ENCODE peak calls at places on chromosomes 16 and 17, in four cellular contexts. Y, S, K and Q are unnamed samples.

GRCh38 chr16:11836653-11837244 is 14.6 kb downstream of the RSL1D1 start:
- DNase-seq in Y (no peak), S (no peak), K (no peak), Q (no peak)

GRCh38 chr16:87463722-87464690 is 28.8 kb downstream of the ZCCHC14 start:
- DNase-seq in Y (no peak), S (no peak), K (peak), Q (peak)

GRCh38 chr17:10435096-10435495 is 13.3 kb upstream of the MYH8 start:
- DNase-seq in Y (no peak), S (no peak), K (no peak), Q (no peak)

GRCh38 chr17:9116311-9116820 is 95.1 kb downstream of the NTN1 start:
- DNase-seq in Y (no peak), S (no peak), K (no peak), Q (no peak)

GRCh38 chr16:14513389-14514107 is 116.5 kb downstream of the PARN start:
- DNase-seq in Y (no peak), S (no peak), K (no peak), Q (no peak)

GRCh38 chr17:20938244-20938643 is 104.6 kb downstream of the USP22 start:
- DNase-seq in Y (no peak), S (no peak), K (no peak), Q (no peak)

GRCh38 chr17:52027620-52028019 is 130.9 kb downstream of the CA10 start:
- DNase-seq in Y (no peak), S (no peak), K (no peak), Q (no peak)

GRCh38 chr16:57089406-57089805 is 3.0 kb upstream of the CPNE2 start:
- DNase-seq in Y (no peak), S (no peak), K (no peak), Q (no peak)

GRCh38 chr16:15043344-15043743 is 12.5 kb downstream of the NTAN1 start:
- DNase-seq in Y (no peak), S (no peak), K (no peak), Q (no peak)

GRCh38 chr17:49388290-49388640 is 26.2 kb upstream of the ZNF652 start:
- DNase-seq in Y (no peak), S (no peak), K (no peak), Q (no peak)

GRCh38 chr16:477287-477686 is 50.2 kb upstream of the CAPN15 start:
- DNase-seq in Y (no peak), S (no peak), K (no peak), Q (no peak)
- TF ChIP-seq ETV6 in Y (no peak), S (no peak), K (no peak), Q (no peak)

GRCh38 chr16:55495616-55496289 is 13.1 kb upstream of the LPCAT2 start:
- DNase-seq in Y (no peak), S (no peak), K (peak), Q (no peak)
- TF ChIP-seq ETV6 in Y (no peak), S (no peak), K (no peak), Q (no peak)

GRCh38 chr17:74767111-74767516 is 9.0 kb downstream of the NAT9 start:
- DNase-seq in Y (no peak), S (no peak), K (no peak), Q (no peak)

GRCh38 chr17:74769856-74770497 is 6.2 kb downstream of the NAT9 start:
- DNase-seq in Y (no peak), S (no peak), K (no peak), Q (no peak)

GRCh38 chr17:74768763-74769114 is 7.4 kb downstream of the NAT9 start:
- DNase-seq in Y (no peak), S (no peak), K (no peak), Q (no peak)

GRCh38 chr17:74769266-74769855 is 6.8 kb downstream of the NAT9 start:
- DNase-seq in Y (no peak), S (no peak), K (no peak), Q (no peak)

GRCh38 chr17:74768069-74768762 is 7.9 kb downstream of the NAT9 start:
- DNase-seq in Y (no peak), S (no peak), K (no peak), Q (no peak)
- TF ChIP-seq ETV6 in Y (no peak), S (no peak), K (no peak), Q (no peak)

DNA sequence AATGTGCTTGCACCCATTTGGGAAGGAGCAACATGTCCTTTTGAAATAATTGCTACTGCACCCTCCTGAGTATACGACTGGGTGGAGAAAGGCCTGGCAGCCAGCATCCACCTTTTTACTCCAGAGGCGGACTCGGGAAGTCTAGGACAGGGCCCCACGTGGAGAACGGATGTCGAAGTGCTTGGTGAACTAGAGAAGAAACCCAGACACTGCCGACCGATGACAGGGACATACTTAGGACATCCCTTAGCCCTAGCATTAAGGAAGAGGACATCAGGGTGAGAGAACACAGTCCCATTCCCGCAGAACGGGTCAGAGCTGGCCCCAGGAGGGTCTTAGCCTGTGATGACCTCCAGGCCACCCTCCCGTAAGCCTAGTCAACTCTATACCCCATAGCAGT is 3.8 kb downstream of the YBX2 start:
- DNase-seq in Y (no peak), S (no peak), K (no peak), Q (no peak)
- TF ChIP-seq ETV6 in Y (no peak), S (no peak), K (no peak), Q (no peak)

GRCh38 chr17:12088035-12088434 is 67.4 kb downstream of the MAP2K4 start:
- DNase-seq in Y (no peak), S (no peak), K (peak), Q (no peak)

GRCh38 chr17:12089809-12090384 is 69.2 kb downstream of the MAP2K4 start:
- DNase-seq in Y (no peak), S (no peak), K (peak), Q (no peak)

GRCh38 chr17:12081720-12082119 is 61.0 kb downstream of the MAP2K4 start:
- DNase-seq in Y (no peak), S (no peak), K (no peak), Q (no peak)

GRCh38 chr17:12085076-12085949 is 64.6 kb downstream of the MAP2K4 start:
- DNase-seq in Y (no peak), S (no peak), K (peak), Q (no peak)
- TF ChIP-seq ETV6 in Y (no peak), S (no peak), K (no peak), Q (no peak)